ENCODE peak calls at places on chromosomes 5 and 9, in four cellular contexts. A is HepG2, V is A549, E is K562. G is an unnamed sample.
A peak's percentile ranks its signal among the peaks of the same experiment; 100 is the strongest.

GRCh38 chr5:55816342-55816741 is 34.8 kb upstream of the IL31RA start:
- DNase-seq in A (no peak), V (peak; percentile 17), E (no peak), G (no peak)

GRCh38 chr5:28734396-28734795 is 1696.0 kb upstream of the CDH9 start:
- DNase-seq in A (no peak), V (no peak), E (no peak), G (no peak)

GRCh38 chr9:20570756-20571155 is 51.5 kb downstream of the MLLT3 start:
- DNase-seq in A (peak; percentile 64), V (no peak), E (no peak), G (no peak)

GRCh38 chr5:56941981-56942380 is 9.9 kb downstream of the MIER3 start:
- DNase-seq in A (no peak), V (no peak), E (no peak), G (no peak)

GRCh38 chr9:98442541-98442940 is 187.1 kb upstream of the TBC1D2 start:
- DNase-seq in A (no peak), V (no peak), E (no peak), G (no peak)

GRCh38 chr5:170280090-170280493 is 17.5 kb downstream of the LCP2 start:
- DNase-seq in A (no peak), V (no peak), E (no peak), G (peak; percentile 37)

GRCh38 chr5:137565450-137565849 is 66.3 kb upstream of the SPOCK1 start:
- DNase-seq in A (no peak), V (no peak), E (no peak), G (no peak)

GRCh38 chr9:18710089-18710488 is 236.1 kb downstream of the ADAMTSL1 start:
- DNase-seq in A (no peak), V (no peak), E (no peak), G (no peak)

GRCh38 chr9:98997580-98997979 is 53.9 kb downstream of the COL15A1 start:
- DNase-seq in A (no peak), V (no peak), E (no peak), G (no peak)

GRCh38 chr5:34690301-34690700 is 34.2 kb downstream of the RAI14 start:
- DNase-seq in A (peak; percentile 19), V (no peak), E (no peak), G (no peak)

GRCh38 chr5:81450940-81451339 is 57.0 kb upstream of the ACOT12 start:
- DNase-seq in A (peak; percentile 89), V (no peak), E (no peak), G (no peak)
- TF ChIP-seq USF2 in A (no peak), V (no peak), E (no peak), G (no peak)

DNA sequence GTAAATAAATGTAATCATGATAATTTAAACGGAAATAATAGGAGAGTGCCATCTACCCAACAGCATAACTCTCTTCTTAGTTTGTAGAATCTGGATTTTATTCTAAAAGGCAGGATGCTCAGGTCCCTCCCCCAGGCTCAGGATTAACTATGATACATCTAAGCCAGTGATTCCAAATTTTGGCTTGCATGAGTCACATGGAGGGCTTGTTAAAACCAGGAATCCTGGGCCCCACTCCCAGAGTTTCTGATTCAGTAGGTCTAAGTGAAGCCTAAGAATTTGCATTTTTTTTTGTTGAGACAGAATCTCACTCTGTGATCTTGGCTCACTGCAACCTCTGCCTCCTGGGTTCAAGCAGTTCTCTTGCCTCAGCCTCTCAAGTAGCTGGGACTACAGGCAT is 62.3 kb upstream of the ZFR start:
- DNase-seq in A (no peak), V (no peak), E (no peak), G (no peak)
- TF ChIP-seq NR3C1 in A (no peak), V (no peak), E (no peak), G (no peak)

DNA sequence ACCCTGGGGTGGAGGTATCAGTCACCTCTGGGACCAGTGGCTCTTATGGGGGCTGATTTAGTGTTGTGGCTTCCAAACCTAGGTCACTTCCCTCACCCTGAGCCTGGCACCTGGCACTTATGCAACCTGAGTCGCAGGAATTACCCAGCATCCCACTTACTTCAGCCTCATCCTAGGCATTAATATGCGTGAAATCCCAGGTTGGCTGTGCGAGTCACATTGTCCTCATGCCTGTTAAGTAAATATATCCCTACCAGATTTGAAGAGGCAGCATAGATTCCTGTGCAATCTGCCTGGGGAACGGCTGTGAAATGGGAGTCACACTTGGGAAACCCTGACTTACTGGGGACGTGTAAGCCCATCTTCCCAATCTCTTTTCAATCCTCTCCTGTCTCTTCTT is 42.7 kb upstream of the AKNA start:
- DNase-seq in A (no peak), V (no peak), E (no peak), G (no peak)
- TF ChIP-seq USF2 in A (no peak), V (no peak), E (no peak), G (no peak)

GRCh38 chr5:135718151-135718550 is 116.3 kb upstream of the SLC25A48 start:
- DNase-seq in A (no peak), V (peak; percentile 46), E (no peak), G (no peak)
- TF ChIP-seq NR3C1 in A (no peak), V (no peak), E (no peak), G (no peak)